ENCODE peak calls at places on chromosome 5, in nine cellular contexts. One of them, this sample, is unnamed.

GRCh38 chr5:96530901-96531300 is 97.9 kb upstream of the PCSK1 start:
- DNase-seq in stimulated activated CD8-positive, alpha-beta memory T cell treated with anti-CD3 and anti-CD28 coated beads, Interleukin-2, amount 100 ng/mL, for 48 hours: no peak
- DNase-seq in T-helper 1 cell: no peak
- DNase-seq in PC-9: no peak
- DNase-seq in CD8-positive, alpha-beta T cell: no peak
- DNase-seq in GM12865: no peak
- DNase-seq in body of pancreas: no peak
- DNase-seq in activated effector memory CD4-positive, alpha-beta T cell treated with anti-CD3 and anti-CD28 coated beads, Interleukin-2, amount 50 U/mL, for 16 hours: no peak
- DNase-seq in NCI-H345: no peak
- DNase-seq in this sample: no peak

GRCh38 chr5:37435261-37435660 is 56.1 kb downstream of the WDR70 start:
- DNase-seq in PC-9: no peak
- DNase-seq in GM12865: no peak
- DNase-seq in NCI-H345: no peak
- DNase-seq in body of pancreas: no peak
- DNase-seq in stimulated activated CD8-positive, alpha-beta memory T cell treated with anti-CD3 and anti-CD28 coated beads, Interleukin-2, amount 100 ng/mL, for 48 hours: no peak
- DNase-seq in T-helper 1 cell: no peak
- DNase-seq in activated effector memory CD4-positive, alpha-beta T cell treated with anti-CD3 and anti-CD28 coated beads, Interleukin-2, amount 50 U/mL, for 16 hours: no peak
- DNase-seq in CD8-positive, alpha-beta T cell: no peak
- DNase-seq in this sample: no peak

GRCh38 chr5:140842798-140843733 is 2.1 kb downstream of the PCDHA8 start:
- DNase-seq in GM12865: no peak
- DNase-seq in T-helper 1 cell: no peak
- DNase-seq in CD8-positive, alpha-beta T cell: no peak
- DNase-seq in NCI-H345: no peak
- DNase-seq in stimulated activated CD8-positive, alpha-beta memory T cell treated with anti-CD3 and anti-CD28 coated beads, Interleukin-2, amount 100 ng/mL, for 48 hours: no peak
- DNase-seq in body of pancreas: no peak
- DNase-seq in activated effector memory CD4-positive, alpha-beta T cell treated with anti-CD3 and anti-CD28 coated beads, Interleukin-2, amount 50 U/mL, for 16 hours: no peak
- DNase-seq in PC-9: no peak
- DNase-seq in this sample: no peak

GRCh38 chr5:128491291-128491690 is 46.8 kb downstream of the FBN2 start:
- DNase-seq in GM12865: peak; percentile 19
- DNase-seq in CD8-positive, alpha-beta T cell: no peak
- DNase-seq in T-helper 1 cell: no peak
- DNase-seq in PC-9: no peak
- DNase-seq in body of pancreas: no peak
- DNase-seq in NCI-H345: no peak
- DNase-seq in stimulated activated CD8-positive, alpha-beta memory T cell treated with anti-CD3 and anti-CD28 coated beads, Interleukin-2, amount 100 ng/mL, for 48 hours: no peak
- DNase-seq in activated effector memory CD4-positive, alpha-beta T cell treated with anti-CD3 and anti-CD28 coated beads, Interleukin-2, amount 50 U/mL, for 16 hours: no peak
- DNase-seq in this sample: no peak

GRCh38 chr5:16597946-16598694 is 18.7 kb downstream of the RETREG1 start:
- DNase-seq in PC-9: no peak
- DNase-seq in NCI-H345: no peak
- DNase-seq in body of pancreas: no peak
- DNase-seq in activated effector memory CD4-positive, alpha-beta T cell treated with anti-CD3 and anti-CD28 coated beads, Interleukin-2, amount 50 U/mL, for 16 hours: no peak
- DNase-seq in CD8-positive, alpha-beta T cell: no peak
- DNase-seq in stimulated activated CD8-positive, alpha-beta memory T cell treated with anti-CD3 and anti-CD28 coated beads, Interleukin-2, amount 100 ng/mL, for 48 hours: no peak
- DNase-seq in T-helper 1 cell: no peak
- DNase-seq in GM12865: no peak
- DNase-seq in this sample: no peak

GRCh38 chr5:8478308-8478707 is 609.4 kb downstream of the MTRR start:
- DNase-seq in CD8-positive, alpha-beta T cell: no peak
- DNase-seq in activated effector memory CD4-positive, alpha-beta T cell treated with anti-CD3 and anti-CD28 coated beads, Interleukin-2, amount 50 U/mL, for 16 hours: no peak
- DNase-seq in NCI-H345: no peak
- DNase-seq in GM12865: no peak
- DNase-seq in T-helper 1 cell: no peak
- DNase-seq in PC-9: no peak
- DNase-seq in body of pancreas: no peak
- DNase-seq in stimulated activated CD8-positive, alpha-beta memory T cell treated with anti-CD3 and anti-CD28 coated beads, Interleukin-2, amount 100 ng/mL, for 48 hours: no peak
- DNase-seq in this sample: no peak

GRCh38 chr5:97297063-97297715 is 114.1 kb upstream of the RIOK2 start:
- DNase-seq in CD8-positive, alpha-beta T cell: no peak
- DNase-seq in activated effector memory CD4-positive, alpha-beta T cell treated with anti-CD3 and anti-CD28 coated beads, Interleukin-2, amount 50 U/mL, for 16 hours: no peak
- DNase-seq in stimulated activated CD8-positive, alpha-beta memory T cell treated with anti-CD3 and anti-CD28 coated beads, Interleukin-2, amount 100 ng/mL, for 48 hours: no peak
- DNase-seq in body of pancreas: no peak
- DNase-seq in PC-9: peak; percentile 51
- DNase-seq in GM12865: peak; percentile 65
- DNase-seq in T-helper 1 cell: peak; percentile 2
- DNase-seq in NCI-H345: peak; percentile 42
- DNase-seq in this sample: no peak

GRCh38 chr5:8329773-8330172 is 460.8 kb downstream of the MTRR start:
- DNase-seq in activated effector memory CD4-positive, alpha-beta T cell treated with anti-CD3 and anti-CD28 coated beads, Interleukin-2, amount 50 U/mL, for 16 hours: no peak
- DNase-seq in NCI-H345: no peak
- DNase-seq in stimulated activated CD8-positive, alpha-beta memory T cell treated with anti-CD3 and anti-CD28 coated beads, Interleukin-2, amount 100 ng/mL, for 48 hours: no peak
- DNase-seq in T-helper 1 cell: no peak
- DNase-seq in CD8-positive, alpha-beta T cell: no peak
- DNase-seq in body of pancreas: no peak
- DNase-seq in PC-9: peak; percentile 46
- DNase-seq in GM12865: no peak
- DNase-seq in this sample: no peak

GRCh38 chr5:16666140-16666860 is 49.5 kb upstream of the RETREG1 start:
- DNase-seq in PC-9: no peak
- DNase-seq in CD8-positive, alpha-beta T cell: no peak
- DNase-seq in NCI-H345: no peak
- DNase-seq in stimulated activated CD8-positive, alpha-beta memory T cell treated with anti-CD3 and anti-CD28 coated beads, Interleukin-2, amount 100 ng/mL, for 48 hours: no peak
- DNase-seq in activated effector memory CD4-positive, alpha-beta T cell treated with anti-CD3 and anti-CD28 coated beads, Interleukin-2, amount 50 U/mL, for 16 hours: no peak
- DNase-seq in body of pancreas: peak; percentile 49
- DNase-seq in GM12865: no peak
- DNase-seq in T-helper 1 cell: no peak
- DNase-seq in this sample: no peak

GRCh38 chr5:72288923-72289322 is 31.1 kb downstream of the MRPS27 start:
- DNase-seq in activated effector memory CD4-positive, alpha-beta T cell treated with anti-CD3 and anti-CD28 coated beads, Interleukin-2, amount 50 U/mL, for 16 hours: no peak
- DNase-seq in NCI-H345: peak; percentile 75
- DNase-seq in GM12865: no peak
- DNase-seq in body of pancreas: peak; percentile 21
- DNase-seq in stimulated activated CD8-positive, alpha-beta memory T cell treated with anti-CD3 and anti-CD28 coated beads, Interleukin-2, amount 100 ng/mL, for 48 hours: no peak
- DNase-seq in CD8-positive, alpha-beta T cell: no peak
- DNase-seq in PC-9: no peak
- DNase-seq in T-helper 1 cell: no peak
- DNase-seq in this sample: no peak

GRCh38 chr5:172284275-172284971 is 859 bp upstream of the UBTD2 start:
- DNase-seq in body of pancreas: no peak
- DNase-seq in T-helper 1 cell: no peak
- DNase-seq in GM12865: no peak
- DNase-seq in NCI-H345: no peak
- DNase-seq in PC-9: no peak
- DNase-seq in stimulated activated CD8-positive, alpha-beta memory T cell treated with anti-CD3 and anti-CD28 coated beads, Interleukin-2, amount 100 ng/mL, for 48 hours: no peak
- DNase-seq in activated effector memory CD4-positive, alpha-beta T cell treated with anti-CD3 and anti-CD28 coated beads, Interleukin-2, amount 50 U/mL, for 16 hours: no peak
- DNase-seq in CD8-positive, alpha-beta T cell: no peak
- DNase-seq in this sample: no peak

GRCh38 chr5:151721087-151721646 is 34.5 kb upstream of the SPARC start:
- DNase-seq in GM12865: peak; percentile 93
- DNase-seq in T-helper 1 cell: peak; percentile 28
- DNase-seq in NCI-H345: no peak
- DNase-seq in CD8-positive, alpha-beta T cell: no peak
- DNase-seq in body of pancreas: no peak
- DNase-seq in stimulated activated CD8-positive, alpha-beta memory T cell treated with anti-CD3 and anti-CD28 coated beads, Interleukin-2, amount 100 ng/mL, for 48 hours: no peak
- DNase-seq in PC-9: no peak
- DNase-seq in activated effector memory CD4-positive, alpha-beta T cell treated with anti-CD3 and anti-CD28 coated beads, Interleukin-2, amount 50 U/mL, for 16 hours: no peak
- DNase-seq in this sample: no peak

GRCh38 chr5:42655982-42656660 is 100.5 kb upstream of the CCDC152 start:
- DNase-seq in stimulated activated CD8-positive, alpha-beta memory T cell treated with anti-CD3 and anti-CD28 coated beads, Interleukin-2, amount 100 ng/mL, for 48 hours: no peak
- DNase-seq in activated effector memory CD4-positive, alpha-beta T cell treated with anti-CD3 and anti-CD28 coated beads, Interleukin-2, amount 50 U/mL, for 16 hours: no peak
- DNase-seq in T-helper 1 cell: no peak
- DNase-seq in NCI-H345: no peak
- DNase-seq in PC-9: no peak
- DNase-seq in body of pancreas: no peak
- DNase-seq in GM12865: no peak
- DNase-seq in CD8-positive, alpha-beta T cell: no peak
- DNase-seq in this sample: peak; percentile 61

GRCh38 chr5:53712327-53712726 is 151.9 kb downstream of the NDUFS4 start:
- DNase-seq in body of pancreas: no peak
- DNase-seq in GM12865: no peak
- DNase-seq in T-helper 1 cell: no peak
- DNase-seq in stimulated activated CD8-positive, alpha-beta memory T cell treated with anti-CD3 and anti-CD28 coated beads, Interleukin-2, amount 100 ng/mL, for 48 hours: no peak
- DNase-seq in CD8-positive, alpha-beta T cell: no peak
- DNase-seq in NCI-H345: no peak
- DNase-seq in PC-9: no peak
- DNase-seq in activated effector memory CD4-positive, alpha-beta T cell treated with anti-CD3 and anti-CD28 coated beads, Interleukin-2, amount 50 U/mL, for 16 hours: no peak
- DNase-seq in this sample: no peak

GRCh38 chr5:112642885-112643284 is 94.8 kb upstream of the APC start:
- DNase-seq in body of pancreas: no peak
- DNase-seq in stimulated activated CD8-positive, alpha-beta memory T cell treated with anti-CD3 and anti-CD28 coated beads, Interleukin-2, amount 100 ng/mL, for 48 hours: no peak
- DNase-seq in CD8-positive, alpha-beta T cell: no peak
- DNase-seq in NCI-H345: no peak
- DNase-seq in T-helper 1 cell: no peak
- DNase-seq in PC-9: no peak
- DNase-seq in activated effector memory CD4-positive, alpha-beta T cell treated with anti-CD3 and anti-CD28 coated beads, Interleukin-2, amount 50 U/mL, for 16 hours: no peak
- DNase-seq in GM12865: no peak
- DNase-seq in this sample: no peak

GRCh38 chr5:170861855-170862766 is at the start of gene RANBP17:
- DNase-seq in GM12865: no peak
- DNase-seq in PC-9: peak; percentile 62
- DNase-seq in CD8-positive, alpha-beta T cell: no peak
- DNase-seq in stimulated activated CD8-positive, alpha-beta memory T cell treated with anti-CD3 and anti-CD28 coated beads, Interleukin-2, amount 100 ng/mL, for 48 hours: no peak
- DNase-seq in T-helper 1 cell: no peak
- DNase-seq in activated effector memory CD4-positive, alpha-beta T cell treated with anti-CD3 and anti-CD28 coated beads, Interleukin-2, amount 50 U/mL, for 16 hours: no peak
- DNase-seq in NCI-H345: peak; percentile 77
- DNase-seq in body of pancreas: peak; percentile 75
- DNase-seq in this sample: no peak

GRCh38 chr5:42013561-42013960 is 88.5 kb downstream of the FBXO4 start:
- DNase-seq in activated effector memory CD4-positive, alpha-beta T cell treated with anti-CD3 and anti-CD28 coated beads, Interleukin-2, amount 50 U/mL, for 16 hours: no peak
- DNase-seq in T-helper 1 cell: no peak
- DNase-seq in stimulated activated CD8-positive, alpha-beta memory T cell treated with anti-CD3 and anti-CD28 coated beads, Interleukin-2, amount 100 ng/mL, for 48 hours: no peak
- DNase-seq in body of pancreas: no peak
- DNase-seq in PC-9: no peak
- DNase-seq in NCI-H345: no peak
- DNase-seq in GM12865: no peak
- DNase-seq in CD8-positive, alpha-beta T cell: no peak
- DNase-seq in this sample: no peak

GRCh38 chr5:85293139-85293785 is 908.6 kb upstream of the EDIL3 start:
- DNase-seq in stimulated activated CD8-positive, alpha-beta memory T cell treated with anti-CD3 and anti-CD28 coated beads, Interleukin-2, amount 100 ng/mL, for 48 hours: no peak
- DNase-seq in NCI-H345: no peak
- DNase-seq in CD8-positive, alpha-beta T cell: no peak
- DNase-seq in PC-9: no peak
- DNase-seq in body of pancreas: peak; percentile 40
- DNase-seq in T-helper 1 cell: no peak
- DNase-seq in GM12865: no peak
- DNase-seq in activated effector memory CD4-positive, alpha-beta T cell treated with anti-CD3 and anti-CD28 coated beads, Interleukin-2, amount 50 U/mL, for 16 hours: no peak
- DNase-seq in this sample: no peak

GRCh38 chr5:142929602-142930001 is 159.4 kb downstream of the ARHGAP26 start:
- DNase-seq in NCI-H345: no peak
- DNase-seq in activated effector memory CD4-positive, alpha-beta T cell treated with anti-CD3 and anti-CD28 coated beads, Interleukin-2, amount 50 U/mL, for 16 hours: no peak
- DNase-seq in GM12865: no peak
- DNase-seq in PC-9: no peak
- DNase-seq in body of pancreas: no peak
- DNase-seq in stimulated activated CD8-positive, alpha-beta memory T cell treated with anti-CD3 and anti-CD28 coated beads, Interleukin-2, amount 100 ng/mL, for 48 hours: no peak
- DNase-seq in T-helper 1 cell: peak; percentile 10
- DNase-seq in CD8-positive, alpha-beta T cell: peak; percentile 19
- DNase-seq in this sample: no peak

GRCh38 chr5:39757121-39757520 is 332.3 kb upstream of the DAB2 start:
- DNase-seq in T-helper 1 cell: no peak
- DNase-seq in activated effector memory CD4-positive, alpha-beta T cell treated with anti-CD3 and anti-CD28 coated beads, Interleukin-2, amount 50 U/mL, for 16 hours: no peak
- DNase-seq in stimulated activated CD8-positive, alpha-beta memory T cell treated with anti-CD3 and anti-CD28 coated beads, Interleukin-2, amount 100 ng/mL, for 48 hours: no peak
- DNase-seq in NCI-H345: no peak
- DNase-seq in CD8-positive, alpha-beta T cell: no peak
- DNase-seq in PC-9: no peak
- DNase-seq in GM12865: no peak
- DNase-seq in body of pancreas: no peak
- DNase-seq in this sample: no peak

GRCh38 chr5:179607449-179607931 is 16.0 kb downstream of the HNRNPH1 start:
- DNase-seq in activated effector memory CD4-positive, alpha-beta T cell treated with anti-CD3 and anti-CD28 coated beads, Interleukin-2, amount 50 U/mL, for 16 hours: peak; percentile 62
- DNase-seq in PC-9: no peak
- DNase-seq in NCI-H345: no peak
- DNase-seq in T-helper 1 cell: no peak
- DNase-seq in CD8-positive, alpha-beta T cell: no peak
- DNase-seq in GM12865: no peak
- DNase-seq in body of pancreas: peak; percentile 43
- DNase-seq in stimulated activated CD8-positive, alpha-beta memory T cell treated with anti-CD3 and anti-CD28 coated beads, Interleukin-2, amount 100 ng/mL, for 48 hours: no peak
- DNase-seq in this sample: no peak

GRCh38 chr5:126492939-126493338 is 69.7 kb downstream of the GRAMD2B start:
- DNase-seq in body of pancreas: no peak
- DNase-seq in T-helper 1 cell: no peak
- DNase-seq in NCI-H345: no peak
- DNase-seq in activated effector memory CD4-positive, alpha-beta T cell treated with anti-CD3 and anti-CD28 coated beads, Interleukin-2, amount 50 U/mL, for 16 hours: no peak
- DNase-seq in stimulated activated CD8-positive, alpha-beta memory T cell treated with anti-CD3 and anti-CD28 coated beads, Interleukin-2, amount 100 ng/mL, for 48 hours: no peak
- DNase-seq in GM12865: peak; percentile 11
- DNase-seq in PC-9: no peak
- DNase-seq in CD8-positive, alpha-beta T cell: no peak
- DNase-seq in this sample: no peak

GRCh38 chr5:63131618-63132285 is 553.1 kb downstream of the LRRC70 start:
- DNase-seq in GM12865: no peak
- DNase-seq in CD8-positive, alpha-beta T cell: no peak
- DNase-seq in NCI-H345: no peak
- DNase-seq in stimulated activated CD8-positive, alpha-beta memory T cell treated with anti-CD3 and anti-CD28 coated beads, Interleukin-2, amount 100 ng/mL, for 48 hours: no peak
- DNase-seq in PC-9: no peak
- DNase-seq in body of pancreas: no peak
- DNase-seq in activated effector memory CD4-positive, alpha-beta T cell treated with anti-CD3 and anti-CD28 coated beads, Interleukin-2, amount 50 U/mL, for 16 hours: no peak
- DNase-seq in T-helper 1 cell: no peak
- DNase-seq in this sample: peak; percentile 64

GRCh38 chr5:178624626-178625546 is 2.0 kb downstream of the CLK4 start:
- DNase-seq in PC-9: no peak
- DNase-seq in stimulated activated CD8-positive, alpha-beta memory T cell treated with anti-CD3 and anti-CD28 coated beads, Interleukin-2, amount 100 ng/mL, for 48 hours: no peak
- DNase-seq in activated effector memory CD4-positive, alpha-beta T cell treated with anti-CD3 and anti-CD28 coated beads, Interleukin-2, amount 50 U/mL, for 16 hours: no peak
- DNase-seq in T-helper 1 cell: no peak
- DNase-seq in body of pancreas: no peak
- DNase-seq in GM12865: peak; percentile 7
- DNase-seq in CD8-positive, alpha-beta T cell: no peak
- DNase-seq in NCI-H345: no peak
- DNase-seq in this sample: no peak

GRCh38 chr5:161286066-161286655 is 260.4 kb downstream of the GABRB2 start:
- DNase-seq in activated effector memory CD4-positive, alpha-beta T cell treated with anti-CD3 and anti-CD28 coated beads, Interleukin-2, amount 50 U/mL, for 16 hours: no peak
- DNase-seq in CD8-positive, alpha-beta T cell: no peak
- DNase-seq in PC-9: no peak
- DNase-seq in stimulated activated CD8-positive, alpha-beta memory T cell treated with anti-CD3 and anti-CD28 coated beads, Interleukin-2, amount 100 ng/mL, for 48 hours: no peak
- DNase-seq in GM12865: peak; percentile 61
- DNase-seq in T-helper 1 cell: no peak
- DNase-seq in body of pancreas: no peak
- DNase-seq in NCI-H345: no peak
- DNase-seq in this sample: no peak

GRCh38 chr5:16784843-16785791 is 151.0 kb downstream of the MYO10 start:
- DNase-seq in CD8-positive, alpha-beta T cell: no peak
- DNase-seq in GM12865: peak; percentile 86
- DNase-seq in PC-9: no peak
- DNase-seq in T-helper 1 cell: peak; percentile 70
- DNase-seq in activated effector memory CD4-positive, alpha-beta T cell treated with anti-CD3 and anti-CD28 coated beads, Interleukin-2, amount 50 U/mL, for 16 hours: peak; percentile 81
- DNase-seq in body of pancreas: no peak
- DNase-seq in NCI-H345: no peak
- DNase-seq in stimulated activated CD8-positive, alpha-beta memory T cell treated with anti-CD3 and anti-CD28 coated beads, Interleukin-2, amount 100 ng/mL, for 48 hours: peak; percentile 30
- DNase-seq in this sample: no peak